ENCODE peak calls at places on chromosomes 12 and 14, in seven cellular contexts. K is posterior cingulate gyrus; F is stimulated activated CD8-positive, alpha-beta memory T cell treated with anti-CD3 and anti-CD28 coated beads, Interleukin-7, amount 100 ng/mL, for 24 hours; B is RPMI7951; G is body of pancreas; C is GM03348; L is activated T-cell treated with anti-CD3 and anti-CD28 coated beads, Interleukin-2, amount 50 U/mL, for 72 hours. N is an unnamed sample.

GRCh38 chr14:47785041-47785440 is 109.6 kb upstream of the MDGA2 start:
- DNase-seq in G (no peak), C (no peak), F (no peak), B (no peak), L (no peak), K (no peak), N (no peak)

GRCh38 chr12:28536088-28536487 is 345.8 kb downstream of the CCDC91 start:
- DNase-seq in K (no peak), C (peak; percentile 51), L (no peak), F (no peak), B (peak; percentile 49), G (no peak), N (peak; percentile 6)

GRCh38 chr12:139585-139984 is 73.0 kb downstream of the IQSEC3 start:
- DNase-seq in L (no peak), K (no peak), C (no peak), B (no peak), F (no peak), G (no peak), N (no peak)

GRCh38 chr14:80726211-80726610 is 215.3 kb downstream of the CEP128 start:
- DNase-seq in G (no peak), F (no peak), C (no peak), B (no peak), K (no peak), L (no peak), N (no peak)

GRCh38 chr14:36020120-36021029 is 156.1 kb downstream of the PTCSC3 start:
- DNase-seq in G (no peak), B (no peak), C (no peak), F (no peak), L (no peak), K (no peak), N (no peak)

GRCh38 chr14:72701610-72702009 is 192.3 kb downstream of the DPF3 start:
- DNase-seq in C (peak; percentile 30), F (no peak), L (no peak), K (no peak), B (peak; percentile 84), G (no peak), N (no peak)

GRCh38 chr12:253116-253831 is 9.4 kb downstream of the SLC6A13 start:
- DNase-seq in L (no peak), C (no peak), K (no peak), F (no peak), G (no peak), B (no peak), N (no peak)

GRCh38 chr14:69651653-69652052 is 40.3 kb downstream of the SUSD6 start:
- DNase-seq in F (no peak), L (no peak), G (no peak), B (no peak), C (no peak), K (no peak), N (no peak)

GRCh38 chr14:83140756-83141155 is 1607.1 kb upstream of the SEL1L start:
- DNase-seq in C (no peak), L (no peak), K (no peak), F (no peak), B (no peak), G (no peak), N (no peak)

GRCh38 chr12:129672110-129672509 is 231.7 kb downstream of the TMEM132D start:
- DNase-seq in C (no peak), G (no peak), K (no peak), B (no peak), F (no peak), L (no peak), N (no peak)

GRCh38 chr14:103209054-103209453 is 85.8 kb downstream of the TNFAIP2 start:
- DNase-seq in B (no peak), L (no peak), C (peak; percentile 57), F (no peak), K (no peak), G (no peak), N (no peak)

GRCh38 chr14:104925941-104926609 is 1.4 kb downstream of the PLD4 start:
- DNase-seq in G (no peak), F (no peak), K (no peak), B (no peak), L (no peak), C (no peak), N (no peak)

GRCh38 chr12:55933158-55933798 is 2.3 kb downstream of the DGKA start:
- DNase-seq in B (peak; percentile 63), K (no peak), C (peak; percentile 47), F (no peak), G (no peak), L (no peak), N (peak; percentile 95)

GRCh38 chr14:34331728-34332623 is 130.1 kb downstream of the SPTSSA start:
- DNase-seq in L (peak; percentile 68), C (peak; percentile 57), K (peak; percentile 48), F (peak; percentile 35), B (peak; percentile 76), G (peak; percentile 78), N (peak; percentile 52)

GRCh38 chr12:51721281-51721940 is 127.1 kb downstream of the FIGNL2 start:
- DNase-seq in C (no peak), F (peak; percentile 20), B (no peak), K (peak; percentile 48), G (no peak), L (peak; percentile 65), N (no peak)

N was measured in RWPE1.